ENCODE peak calls at places on chromosomes 3 and 15, in nine cellular contexts. Z is upper lobe of left lung, I is breast epithelium, Y is stomach, Q is GM23338, F is transverse colon, G is suprapubic skin, W is spleen, P is HL-60. K is an unnamed sample.

GRCh38 chr3:25542571-25543039 is 114.5 kb downstream of the RARB start:
- DNase-seq in Q (no peak), F (no peak), I (no peak), Y (no peak), W (no peak), G (no peak), P (no peak), Z (no peak), K (no peak)

GRCh38 chr3:46916799-46917198 is 39.3 kb downstream of the PTH1R start:
- DNase-seq in Y (no peak), I (no peak), F (no peak), Z (no peak), Q (no peak), W (no peak), G (no peak), P (no peak), K (no peak)

GRCh38 chr3:150142936-150143335 is 172.2 kb upstream of the PFN2 start:
- DNase-seq in F (no peak), Q (no peak), W (no peak), G (no peak), P (no peak), Y (no peak), I (no peak), Z (no peak), K (no peak)

GRCh38 chr3:19420159-19420558 is 271.8 kb downstream of the KCNH8 start:
- DNase-seq in G (no peak), Y (no peak), P (no peak), Z (no peak), W (no peak), I (no peak), Q (no peak), F (no peak), K (no peak)

GRCh38 chr3:124582196-124582595 is 148.1 kb upstream of the UMPS start:
- DNase-seq in P (no peak), I (no peak), G (no peak), Y (no peak), Z (no peak), W (no peak), Q (no peak), F (no peak), K (no peak)

GRCh38 chr3:98185180-98185579 is 18.7 kb downstream of the OR5H15 start:
- DNase-seq in G (no peak), Q (peak; percentile 68), Z (no peak), Y (no peak), I (no peak), W (no peak), P (no peak), F (no peak), K (no peak)

GRCh38 chr3:58332575-58333179 is at the start of gene PXK:
- DNase-seq in F (peak; percentile 86), G (peak; percentile 79), Z (peak; percentile 98), I (peak; percentile 70), W (peak; percentile 98), Y (peak; percentile 87), P (no peak), Q (peak; percentile 84), K (no peak)

GRCh38 chr3:41026394-41027177 is 172.7 kb upstream of the CTNNB1 start:
- DNase-seq in Y (no peak), Q (peak; percentile 15), F (peak; percentile 17), I (no peak), Z (no peak), G (no peak), W (no peak), P (no peak), K (no peak)

GRCh38 chr3:156817931-156818765 is 8.0 kb upstream of the LEKR1 start:
- DNase-seq in Z (no peak), W (no peak), Y (no peak), I (no peak), G (no peak), F (no peak), Q (no peak), P (no peak), K (no peak)

GRCh38 chr15:68930268-68931022 is at the start of gene SPESP1:
- DNase-seq in Z (peak; percentile 94), P (no peak), I (no peak), Y (peak; percentile 49), F (peak; percentile 56), G (peak; percentile 66), Q (peak; percentile 11), W (peak; percentile 91), K (no peak)
- TF ChIP-seq POLR2AphosphoS5 in Z (peak; percentile 18), P (no peak), I (no peak), Y (no peak), F (peak; percentile 10), G (no peak), Q (no peak), W (peak; percentile 77), K (peak; percentile 51)

GRCh38 chr15:47119349-47119748 is 598.0 kb upstream of the SEMA6D start:
- DNase-seq in G (no peak), Y (no peak), P (no peak), Q (no peak), I (no peak), W (no peak), Z (no peak), F (no peak), K (no peak)

DNA sequence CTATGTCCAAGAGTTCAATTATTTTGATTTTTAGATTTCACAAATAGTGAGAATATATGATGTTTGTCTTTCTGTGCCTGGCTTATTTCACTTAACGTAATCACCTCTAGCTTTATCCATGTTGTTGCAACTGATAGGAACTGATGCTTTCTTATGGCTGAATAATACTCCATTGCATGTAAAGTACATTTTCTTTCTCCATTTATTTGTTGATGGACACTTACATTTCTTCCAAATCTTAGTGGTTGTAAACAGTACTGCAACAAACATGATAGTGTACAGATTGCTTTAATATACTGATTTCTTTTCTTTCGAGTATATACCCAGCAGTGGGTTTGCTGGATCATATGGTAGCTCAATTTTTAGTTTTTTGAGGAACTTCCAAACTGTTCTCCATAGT is 600.6 kb upstream of the SEMA6D start:
- DNase-seq in I (no peak), P (no peak), Z (no peak), Q (no peak), F (no peak), W (no peak), G (no peak), Y (no peak), K (no peak)
- TF ChIP-seq CTCF in I (no peak), P (no peak), Z (no peak), Q (no peak), F (peak; percentile 21), W (no peak), G (no peak), Y (peak; percentile 13), K (peak; percentile 5)

DNA sequence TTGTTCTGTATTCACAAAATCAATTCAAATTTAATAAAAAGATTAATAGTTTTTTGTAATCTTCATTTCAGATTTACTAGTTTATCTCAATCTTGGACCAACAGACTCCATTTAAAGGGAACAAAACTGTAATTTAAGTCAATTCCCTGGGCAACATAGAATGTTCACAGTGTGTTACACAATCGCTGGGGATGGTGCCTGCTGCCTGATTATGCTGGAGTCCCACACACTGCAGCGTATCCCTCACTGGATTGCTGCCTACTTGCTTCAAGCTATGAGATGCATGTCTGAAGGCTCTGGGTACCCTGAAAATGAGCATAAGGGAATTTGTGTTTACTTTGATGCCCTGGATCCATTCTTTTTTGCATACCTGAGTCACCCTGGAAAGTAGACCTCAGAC is 35.7 kb downstream of the ITPR1 start:
- DNase-seq in W (no peak), Y (no peak), Z (no peak), F (no peak), I (no peak), Q (no peak), P (no peak), G (no peak), K (no peak)
- TF ChIP-seq POLR2AphosphoS5 in W (no peak), Y (no peak), Z (no peak), F (no peak), I (no peak), Q (no peak), P (no peak), G (no peak), K (no peak)

GRCh38 chr15:88480981-88481380 is 13.5 kb downstream of the MRPS11 start:
- DNase-seq in G (no peak), W (no peak), Z (no peak), F (no peak), P (no peak), I (no peak), Q (no peak), Y (no peak), K (no peak)

GRCh38 chr15:88477126-88477525 is 9.6 kb downstream of the MRPS11 start:
- DNase-seq in Z (no peak), Y (no peak), F (no peak), I (no peak), P (no peak), G (no peak), Q (no peak), W (no peak), K (no peak)

GRCh38 chr15:88479169-88479568 is 11.7 kb downstream of the MRPS11 start:
- DNase-seq in F (no peak), Z (no peak), Q (no peak), I (no peak), G (no peak), Y (no peak), W (no peak), P (no peak), K (no peak)

GRCh38 chr15:88477885-88478284 is 10.4 kb downstream of the MRPS11 start:
- DNase-seq in Z (no peak), W (no peak), P (no peak), F (no peak), I (no peak), Y (no peak), Q (no peak), G (no peak), K (no peak)

GRCh38 chr15:88476635-88477038 is 9.1 kb downstream of the MRPS11 start:
- DNase-seq in W (no peak), F (no peak), P (no peak), G (no peak), I (no peak), Z (no peak), Q (peak; percentile 80), Y (peak; percentile 45), K (no peak)
- TF ChIP-seq CTCF in W (no peak), F (peak; percentile 43), P (no peak), G (no peak), I (peak; percentile 22), Z (no peak), Q (peak; percentile 78), Y (peak; percentile 44), K (peak; percentile 23)

GRCh38 chr3:62557983-62558382 is 184.6 kb upstream of the FEZF2 start:
- DNase-seq in I (no peak), F (no peak), P (no peak), G (no peak), Q (no peak), Y (no peak), W (no peak), Z (peak; percentile 32), K (peak; percentile 26)
- TF ChIP-seq POLR2AphosphoS5 in I (no peak), F (no peak), P (no peak), G (no peak), Q (no peak), Y (no peak), W (no peak), Z (no peak), K (no peak)

GRCh38 chr15:29135266-29135665 is 134.4 kb downstream of the NSMCE3 start:
- DNase-seq in F (no peak), I (no peak), Z (no peak), G (no peak), P (no peak), Q (no peak), W (no peak), Y (no peak), K (no peak)
- TF ChIP-seq CTCF in F (no peak), I (no peak), Z (no peak), G (no peak), P (no peak), Q (no peak), W (no peak), Y (no peak), K (no peak)

K was measured in esophagus muscularis mucosa.